ENCODE peak calls at places on chromosomes 2 and 18, in five cellular contexts. K is IMR-90, C is DND-41, R is Karpas-422, M is OCI-LY7. I is an unnamed sample.

GRCh38 chr18:32566960-32567359 is 96.3 kb upstream of the GAREM1 start:
- DNase-seq in C (no peak), R (no peak), M (no peak), K (no peak), I (no peak)

GRCh38 chr2:108267117-108267516 is 21.6 kb upstream of the SULT1C2 start:
- DNase-seq in R (no peak), C (no peak), M (no peak), K (peak; percentile 71), I (no peak)

GRCh38 chr2:112869258-112869842 is 32.8 kb upstream of the IL1B start:
- DNase-seq in M (no peak), R (no peak), K (peak; percentile 43), C (no peak), I (peak; percentile 99)

GRCh38 chr2:174602741-174603140 is 5.1 kb upstream of the WIPF1 start:
- DNase-seq in M (no peak), R (no peak), C (no peak), K (no peak), I (no peak)

GRCh38 chr2:26033270-26033768 is 565 bp upstream of the RAB10 start:
- DNase-seq in R (peak; percentile 92), M (peak; percentile 83), C (no peak), K (peak; percentile 71), I (peak; percentile 84)

GRCh38 chr2:6650311-6650710 is 215.4 kb downstream of the CMPK2 start:
- DNase-seq in C (no peak), K (no peak), M (no peak), R (no peak), I (no peak)

GRCh38 chr2:223944166-223944703 is 900 bp downstream of the WDFY1 start:
- DNase-seq in M (no peak), C (no peak), R (no peak), K (no peak), I (peak; percentile 35)

GRCh38 chr2:121080013-121080772 is 204.8 kb downstream of the TFCP2L1 start:
- DNase-seq in C (peak; percentile 58), R (peak; percentile 78), K (peak; percentile 34), M (peak; percentile 50), I (no peak)

GRCh38 chr2:169105433-169105832 is 36.1 kb downstream of the DHRS9 start:
- DNase-seq in M (no peak), C (no peak), K (no peak), R (no peak), I (no peak)

GRCh38 chr2:101770672-101771071 is 73.2 kb downstream of the MAP4K4 start:
- DNase-seq in R (peak; percentile 75), C (peak; percentile 10), K (peak; percentile 62), M (peak; percentile 68), I (peak; percentile 57)

GRCh38 chr2:190272457-190272842 is 47.2 kb downstream of the HIBCH start:
- DNase-seq in M (no peak), K (no peak), R (no peak), C (no peak), I (no peak)

GRCh38 chr2:239286901-239287300 is 113.9 kb downstream of the HDAC4 start:
- DNase-seq in C (no peak), R (no peak), K (no peak), M (no peak), I (no peak)

GRCh38 chr2:239283961-239284801 is 116.6 kb downstream of the HDAC4 start:
- DNase-seq in R (no peak), M (no peak), K (no peak), C (no peak), I (no peak)

GRCh38 chr2:239285932-239286230 is 114.9 kb downstream of the HDAC4 start:
- DNase-seq in R (no peak), C (no peak), M (no peak), K (no peak), I (no peak)

GRCh38 chr2:239283288-239283945 is 117.4 kb downstream of the HDAC4 start:
- DNase-seq in K (no peak), C (no peak), R (no peak), M (no peak), I (no peak)

DNA sequence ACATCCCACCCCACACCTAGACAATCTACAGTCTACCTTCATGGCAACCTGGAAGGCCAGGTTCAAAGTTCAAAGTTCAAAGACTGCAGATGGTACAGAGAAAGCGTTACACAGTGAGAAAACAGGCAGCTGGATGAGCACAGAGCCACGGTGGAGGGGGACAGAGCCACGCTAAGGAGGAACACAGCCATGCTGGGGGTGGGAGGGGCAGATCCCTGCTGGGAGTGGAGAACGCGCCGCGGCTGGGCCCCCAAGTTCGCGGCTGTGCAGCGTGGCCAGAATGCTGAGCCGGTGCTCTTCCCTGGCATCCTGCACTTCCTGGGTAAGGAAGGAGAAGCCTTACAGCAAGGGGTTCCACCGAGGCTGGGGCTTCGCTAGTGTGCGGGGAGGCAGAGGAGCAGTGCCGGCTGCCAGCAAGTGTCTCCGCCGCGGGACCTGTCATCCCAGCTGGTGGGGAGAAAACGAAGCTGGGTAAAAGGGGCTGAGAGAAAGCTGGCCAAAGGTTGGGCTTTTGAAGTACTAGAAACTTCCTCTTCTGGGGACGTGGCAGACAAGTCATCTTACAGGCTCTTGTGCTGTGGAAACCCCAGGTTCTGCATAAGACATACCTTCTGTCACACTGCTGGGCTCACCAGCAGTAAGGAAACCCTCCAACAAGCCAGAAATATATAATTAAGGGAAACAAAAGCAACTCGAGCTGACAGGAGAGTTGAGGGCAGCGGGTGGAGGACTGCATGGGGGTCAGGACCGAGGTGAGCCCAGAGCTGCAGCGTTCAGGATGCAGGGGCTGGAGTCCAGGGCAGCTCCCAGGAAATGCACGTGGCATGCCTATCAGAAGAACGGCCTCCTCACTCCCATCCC is 115.5 kb downstream of the HDAC4 start:
- DNase-seq in K (no peak), M (no peak), C (peak; percentile 52), R (no peak), I (no peak)
- H3K4me3 ChIP-seq in K (no peak overlapping the region), M (no peak overlapping the region), C (no peak overlapping the region), R (no peak overlapping the region), I (no peak overlapping the region)

DNA sequence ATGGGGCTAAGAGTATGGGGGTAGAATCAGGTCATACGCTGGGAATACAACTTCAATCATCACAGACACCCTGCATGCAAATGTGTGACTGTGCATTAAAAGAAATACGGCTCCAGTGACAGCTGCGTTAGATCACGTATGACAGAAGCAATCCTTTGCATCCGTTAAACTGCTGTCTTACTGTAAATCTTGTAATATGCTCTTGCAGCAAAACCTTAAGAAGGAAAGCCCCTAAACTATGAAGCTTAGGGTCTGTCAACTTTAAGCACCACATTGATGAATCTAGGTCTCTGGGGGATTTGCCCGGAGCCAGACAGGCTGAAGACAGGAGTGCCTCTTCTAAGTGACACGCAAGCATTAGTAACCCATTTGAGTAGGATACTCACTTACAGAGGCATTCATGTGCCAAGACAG is 84.7 kb upstream of the EML6 start:
- DNase-seq in K (peak; percentile 29), C (no peak), M (no peak), R (no peak), I (no peak)
- H3K4me1 ChIP-seq in K (peaks cover 14% of the 10 kb centered on the region), C (no peaks in the 10 kb centered on the region), M (peaks cover 56% of the 10 kb centered on the region), R (peaks cover 32% of the 10 kb centered on the region), I (peaks cover 28% of the 10 kb centered on the region)

GRCh38 chr2:208496129-208496528 is 89.5 kb downstream of the PTH2R start:
- DNase-seq in C (no peak), M (no peak), R (no peak), K (no peak), I (no peak)

GRCh38 chr2:208489687-208490086 is 83.1 kb downstream of the PTH2R start:
- DNase-seq in M (no peak), C (no peak), R (no peak), K (no peak), I (no peak)

GRCh38 chr2:208491648-208492047 is 85.1 kb downstream of the PTH2R start:
- DNase-seq in K (no peak), C (no peak), R (no peak), M (no peak), I (no peak)

GRCh38 chr2:208490492-208490891 is 83.9 kb downstream of the PTH2R start:
- DNase-seq in C (no peak), M (no peak), R (no peak), K (no peak), I (no peak)

GRCh38 chr2:208493186-208493585 is 86.6 kb downstream of the PTH2R start:
- DNase-seq in C (no peak), M (no peak), K (no peak), R (no peak), I (no peak)
- H4K20me1 ChIP-seq in C (no peaks in the 10 kb centered on the region), M (no peaks in the 10 kb centered on the region), K (no peaks in the 10 kb centered on the region), R (no peaks in the 10 kb centered on the region), I (no peaks in the 10 kb centered on the region)

DNA sequence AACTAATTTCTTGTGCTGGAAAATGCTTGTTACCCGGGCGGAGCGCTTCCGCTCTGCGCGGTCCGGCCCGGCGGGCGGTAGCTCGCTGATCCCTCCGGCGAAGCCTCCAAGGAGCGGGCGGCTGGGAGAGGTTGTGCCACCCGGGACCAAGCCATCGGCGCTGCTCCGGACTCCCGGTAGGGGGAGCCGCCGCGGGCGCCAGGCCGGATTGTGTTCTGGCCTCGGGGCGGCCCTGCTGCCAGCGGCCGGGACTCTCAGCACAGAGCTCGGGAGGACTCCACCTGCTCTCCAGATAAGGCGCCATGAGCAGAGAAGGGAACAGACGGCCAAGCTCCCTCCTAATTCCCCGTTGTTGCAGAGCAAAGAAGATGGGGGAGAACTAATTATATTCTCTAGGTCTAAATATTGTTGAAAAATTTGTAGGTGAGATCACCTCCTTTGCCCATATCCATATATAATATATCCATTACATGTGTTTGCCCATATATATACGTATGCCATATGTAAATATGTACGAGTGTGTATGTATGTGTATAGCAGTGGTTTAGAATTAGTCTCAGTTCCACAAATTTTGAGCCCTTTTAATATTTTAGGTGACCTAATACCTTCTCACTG is 13.8 kb upstream of the SATB2 start:
- DNase-seq in K (peak; percentile 45), M (peak; percentile 42), R (peak; percentile 69), C (no peak), I (no peak)
- H3K4me3 ChIP-seq in K (peak overlapping the region; percentile 28), M (no peak overlapping the region), R (no peak overlapping the region), C (no peak overlapping the region), I (no peak overlapping the region)

DNA sequence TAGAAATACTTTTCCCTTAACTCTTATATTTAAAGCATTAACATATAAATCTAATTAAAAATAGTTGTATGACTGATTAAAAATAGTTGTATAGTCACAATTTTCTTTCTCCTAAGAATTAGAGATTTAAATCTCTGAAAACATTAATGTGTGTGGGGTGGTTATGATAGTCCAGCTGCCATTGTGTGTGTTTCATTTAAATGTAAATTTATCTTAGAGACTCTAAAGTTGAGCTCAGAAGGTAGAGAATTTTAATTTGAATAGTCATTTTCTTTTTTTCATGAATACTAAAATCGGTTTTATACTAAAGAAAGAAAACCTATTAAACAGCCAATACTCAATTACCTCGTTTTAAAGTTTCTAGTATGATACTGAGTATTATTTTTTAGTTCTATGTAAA is 18.6 kb downstream of the GREB1L start:
- DNase-seq in R (no peak), K (no peak), C (no peak), M (no peak), I (no peak)
- H3K4me1 ChIP-seq in R (no peaks in the 10 kb centered on the region), K (no peaks in the 10 kb centered on the region), C (no peaks in the 10 kb centered on the region), M (no peaks in the 10 kb centered on the region), I (no peaks in the 10 kb centered on the region)

GRCh38 chr2:215367647-215368492 is 56.0 kb downstream of the ATIC start:
- DNase-seq in R (no peak), M (no peak), K (peak; percentile 93), C (no peak), I (peak; percentile 44)
- H4K20me1 ChIP-seq in R (no peaks in the 10 kb centered on the region), M (no peaks in the 10 kb centered on the region), K (peaks cover 34% of the 10 kb centered on the region), C (no peaks in the 10 kb centered on the region), I (peaks cover 2% of the 10 kb centered on the region)

DNA sequence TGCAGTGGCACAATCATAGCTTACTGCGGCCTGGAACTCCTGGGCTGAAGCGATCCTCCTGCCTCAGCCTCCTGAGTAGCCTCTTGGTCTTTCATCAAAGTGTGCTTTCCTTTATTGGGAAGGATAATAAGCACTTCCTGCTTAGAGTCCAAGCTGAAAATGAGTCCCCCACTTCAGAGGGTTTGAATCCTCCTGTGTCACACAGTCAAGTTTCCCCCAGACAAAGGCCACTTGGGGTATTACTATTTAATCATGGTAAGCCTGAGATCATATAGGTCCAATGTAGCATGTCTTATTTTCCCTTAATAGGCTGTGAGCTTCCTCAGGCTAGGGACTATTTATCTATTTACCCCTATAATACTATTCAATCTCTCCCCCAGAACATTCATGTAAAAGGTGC is 11.4 kb upstream of the KIAA2012 start:
- DNase-seq in K (no peak), C (no peak), R (no peak), M (no peak), I (no peak)
- H3K4me3 ChIP-seq in K (no peak overlapping the region), C (no peak overlapping the region), R (no peak overlapping the region), M (no peak overlapping the region), I (no peak overlapping the region)

I was measured in mammary epithelial cell.